ENCODE peak calls at places on chromosomes 5 and 9, in five cellular contexts. M is A673; J is HCT116; B is CD4-positive, alpha-beta memory T cell; E is GM23248. F is an unnamed sample.

GRCh38 chr5:83370957-83371356 is 100.6 kb upstream of the VCAN start:
- DNase-seq in J (no peak), M (no peak), B (no peak), E (no peak), F (no peak)

GRCh38 chr5:103667068-103667467 is 104.5 kb upstream of the NUDT12 start:
- DNase-seq in E (peak; percentile 3), B (no peak), J (no peak), M (peak; percentile 7), F (no peak)

GRCh38 chr5:139078345-139078744 is 119.8 kb downstream of the SIL1 start:
- DNase-seq in M (no peak), B (no peak), E (no peak), J (no peak), F (no peak)

GRCh38 chr5:1298723-1299510 is 4.0 kb upstream of the TERT start:
- DNase-seq in J (no peak), B (no peak), E (no peak), M (no peak), F (no peak)

GRCh38 chr9:93598647-93599241 is 22.4 kb downstream of the PHF2 start:
- DNase-seq in J (no peak), E (peak; percentile 61), B (peak; percentile 28), M (no peak), F (no peak)

GRCh38 chr9:86508208-86508903 is 154.1 kb upstream of the TUT7 start:
- DNase-seq in J (no peak), B (no peak), E (no peak), M (no peak), F (no peak)

GRCh38 chr9:135463140-135463539 is 16.4 kb upstream of the PPP1R26 start:
- DNase-seq in M (peak; percentile 31), B (no peak), J (peak; percentile 89), E (peak; percentile 80), F (no peak)

GRCh38 chr9:98255064-98255577 is 328 bp downstream of the TBC1D2 start:
- DNase-seq in J (no peak), E (peak; percentile 82), M (peak; percentile 41), B (no peak), F (no peak)

GRCh38 chr9:128148509-128149000 is 698 bp upstream of the LCN2 start:
- DNase-seq in M (no peak), E (no peak), J (no peak), B (no peak), F (no peak)

GRCh38 chr5:10626473-10627013 is 62.7 kb downstream of the ANKRD33B start:
- DNase-seq in E (no peak), J (no peak), B (no peak), M (no peak), F (no peak)

GRCh38 chr9:103942171-103942570 is 151.9 kb upstream of the SMC2 start:
- DNase-seq in B (no peak), E (no peak), J (no peak), M (no peak), F (no peak)

GRCh38 chr5:149147673-149148072 is 6.4 kb downstream of the ABLIM3 start:
- DNase-seq in M (no peak), E (no peak), B (no peak), J (no peak), F (no peak)

GRCh38 chr9:107487521-107488399 is 1.8 kb downstream of the KLF4 start:
- DNase-seq in M (peak; percentile 40), E (peak; percentile 82), J (no peak), B (peak; percentile 4), F (peak; percentile 15)

GRCh38 chr9:81191222-81191621 is 498.1 kb downstream of the TLE1 start:
- DNase-seq in E (no peak), B (no peak), M (no peak), J (no peak), F (no peak)

GRCh38 chr9:138050472-138051330 is 173.1 kb downstream of the CACNA1B start:
- DNase-seq in E (no peak), B (no peak), M (no peak), J (no peak), F (no peak)

GRCh38 chr5:14109041-14109747 is 33.9 kb upstream of the TRIO start:
- DNase-seq in B (no peak), E (peak; percentile 91), J (no peak), M (peak; percentile 36), F (no peak)

GRCh38 chr9:116417464-116417863 is 263.9 kb downstream of the PAPPA start:
- DNase-seq in M (no peak), J (no peak), E (peak; percentile 15), B (no peak), F (no peak)

GRCh38 chr5:108193021-108193795 is 188.7 kb downstream of the FBXL17 start:
- DNase-seq in J (no peak), B (no peak), E (peak; percentile 70), M (peak; percentile 12), F (no peak)

GRCh38 chr5:127296321-127296720 is 5.7 kb downstream of the MEGF10 start:
- DNase-seq in E (peak; percentile 79), B (no peak), J (no peak), M (peak; percentile 41), F (no peak)

GRCh38 chr5:59001154-59001553 is 418.3 kb downstream of the RAB3C start:
- DNase-seq in M (peak; percentile 8), B (no peak), J (no peak), E (no peak), F (no peak)

GRCh38 chr5:175894805-175895204 is 23.4 kb downstream of the CPLX2 start:
- DNase-seq in E (no peak), J (no peak), B (no peak), M (no peak), F (no peak)

GRCh38 chr5:16147179-16147900 is 32.3 kb downstream of the MARCHF11 start:
- DNase-seq in J (no peak), B (no peak), M (no peak), E (no peak), F (no peak)

GRCh38 chr5:155628346-155628745 is 614.8 kb downstream of the KIF4B start:
- DNase-seq in E (no peak), B (no peak), M (no peak), J (no peak), F (no peak)

GRCh38 chr5:58818515-58818914 is 235.6 kb downstream of the RAB3C start:
- DNase-seq in E (no peak), M (no peak), J (no peak), B (no peak), F (no peak)

GRCh38 chr5:72356361-72356760 is 36.2 kb downstream of the PTCD2 start:
- DNase-seq in E (no peak), M (no peak), B (no peak), J (no peak), F (no peak)

GRCh38 chr5:66406761-66407289 is 189.4 kb upstream of the MAST4 start:
- DNase-seq in J (no peak), E (no peak), M (peak; percentile 40), B (no peak), F (no peak)

GRCh38 chr5:154273028-154273617 is 82.6 kb downstream of the GALNT10 start:
- DNase-seq in E (no peak), B (peak; percentile 19), J (no peak), M (no peak), F (no peak)

GRCh38 chr9:137085918-137086530 is 761 bp upstream of the MAN1B1 start:
- DNase-seq in B (no peak), M (no peak), J (no peak), E (peak; percentile 74), F (no peak)

GRCh38 chr5:68699966-68700365 is 393.8 kb upstream of the SLC30A5 start:
- DNase-seq in E (no peak), J (no peak), B (no peak), M (no peak), F (no peak)

GRCh38 chr5:6601271-6601670 is 31.6 kb downstream of the NSUN2 start:
- DNase-seq in M (no peak), E (no peak), B (no peak), J (no peak), F (no peak)

GRCh38 chr5:107809201-107810034 is 138.7 kb upstream of the EFNA5 start:
- DNase-seq in M (no peak), J (no peak), B (no peak), E (peak; percentile 46), F (no peak)

GRCh38 chr9:5042661-5043178 is 57.6 kb downstream of the JAK2 start:
- DNase-seq in J (no peak), M (no peak), E (no peak), B (no peak), F (no peak)

GRCh38 chr5:178428341-178429155 is 161.6 kb downstream of the COL23A1 start:
- DNase-seq in B (no peak), M (no peak), J (no peak), E (no peak), F (no peak)

GRCh38 chr5:128637031-128637430 is 99.0 kb upstream of the FBN2 start:
- DNase-seq in B (no peak), J (no peak), M (no peak), E (peak; percentile 76), F (no peak)

DNA sequence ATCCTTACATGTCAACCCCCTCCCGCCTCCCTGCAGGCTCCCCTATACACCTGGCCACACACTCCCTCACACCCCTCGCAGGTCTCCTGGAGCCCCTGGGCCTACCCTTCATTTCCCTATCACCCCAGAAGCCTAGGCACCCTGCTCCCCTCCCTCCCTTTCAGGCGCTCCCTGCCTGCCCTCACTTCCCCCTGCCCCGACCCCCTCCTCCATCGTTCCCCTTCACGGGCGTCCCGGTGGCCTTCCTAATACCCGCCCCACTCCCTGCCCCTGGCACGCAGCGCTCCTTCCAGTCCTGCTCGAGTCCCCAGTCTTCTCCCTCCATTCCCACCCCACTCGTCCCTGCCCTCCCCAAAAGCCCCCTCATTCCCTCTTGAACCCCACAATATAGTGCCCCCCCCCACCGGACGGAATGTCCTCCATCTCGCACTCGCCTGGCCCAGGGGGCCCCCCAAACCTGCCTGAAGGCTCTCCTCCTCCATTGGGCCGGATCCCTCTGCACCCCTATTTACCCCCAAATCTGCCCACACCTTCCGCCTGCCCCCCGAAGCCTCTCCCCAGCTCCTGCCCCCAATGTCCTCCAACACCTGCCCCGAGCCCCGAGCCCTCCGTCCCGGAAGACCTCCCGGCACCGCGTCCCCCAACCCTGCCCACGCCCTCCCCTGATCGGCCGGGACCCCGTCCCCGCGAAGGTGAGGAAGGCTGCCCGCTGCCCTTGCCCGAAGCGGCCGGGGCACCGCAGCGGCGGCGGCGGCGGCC is 726 bp downstream of the STRBP start:
- DNase-seq in E (no peak), M (no peak), J (no peak), B (no peak), F (no peak)
- H3K27ac ChIP-seq in E (no peak overlapping the region), M (peak overlapping the region; percentile 81), J (peak overlapping the region; percentile 66), B (no peak overlapping the region), F (no peak overlapping the region)

GRCh38 chr5:78984611-78985406 is at the start of gene ARSB:
- DNase-seq in M (peak; percentile 93), E (peak; percentile 94), B (peak; percentile 76), J (peak; percentile 48), F (peak; percentile 84)
- H3K27ac ChIP-seq in M (peak within 1 kb of the TSS; percentile 80), E (peak within 1 kb of the TSS; percentile 72), B (peak within 1 kb of the TSS; percentile 60), J (peak within 1 kb of the TSS; percentile 90), F (peak within 1 kb of the TSS; percentile 88)

GRCh38 chr9:89502038-89502601 is 4.2 kb upstream of the SEMA4D start:
- DNase-seq in J (no peak), B (peak; percentile 84), M (no peak), E (no peak), F (no peak)
- H3K27ac ChIP-seq in J (no peak overlapping the region), B (peak overlapping the region; percentile 57), M (no peak overlapping the region), E (no peak overlapping the region), F (no peak overlapping the region)

GRCh38 chr5:135194126-135194488 is 160.1 kb upstream of the PITX1 start:
- DNase-seq in J (no peak), M (no peak), E (no peak), B (no peak), F (no peak)
- H3K27ac ChIP-seq in J (no peak overlapping the region), M (no peak overlapping the region), E (no peak overlapping the region), B (no peak overlapping the region), F (no peak overlapping the region)

F was measured in caudate nucleus.